ENCODE peak calls at places on chromosomes 4 and X, in four cellular contexts. I, D, V and C are unnamed samples.

GRCh38 chr4:6734165-6734786 is 18.3 kb downstream of the BLOC1S4 start:
- DNase-seq in I (no peak), D (no peak), V (no peak), C (no peak)

GRCh38 chrX:153829799-153830631 is at the start of gene PDZD4:
- DNase-seq in I (no peak), D (no peak), V (no peak), C (no peak)

GRCh38 chr4:184815046-184815877 is 10.5 kb downstream of the ACSL1 start:
- DNase-seq in I (no peak), D (no peak), V (peak; percentile 84), C (no peak)

GRCh38 chrX:5730561-5730960 is 498.1 kb downstream of the NLGN4X start:
- DNase-seq in I (no peak), D (no peak), V (no peak), C (no peak)

GRCh38 chr4:146023334-146023967 is 84.8 kb upstream of the ZNF827 start:
- DNase-seq in I (no peak), D (no peak), V (no peak), C (no peak)

GRCh38 chr4:144787365-144788263 is 141.7 kb downstream of the HHIP start:
- DNase-seq in I (peak; percentile 5), D (no peak), V (no peak), C (no peak)

GRCh38 chr4:7390366-7390765 is 44.4 kb downstream of the PSAPL1 start:
- DNase-seq in I (no peak), D (no peak), V (no peak), C (no peak)

GRCh38 chr4:107619731-107620130 is 100.3 kb downstream of the PAPSS1 start:
- DNase-seq in I (no peak), D (no peak), V (no peak), C (no peak)

GRCh38 chrX:41922694-41923171 is 621 bp downstream of the CASK start:
- DNase-seq in I (no peak), D (no peak), V (peak; percentile 44), C (no peak)

GRCh38 chr4:128635939-128636551 is 173.5 kb upstream of the JADE1 start:
- DNase-seq in I (no peak), D (no peak), V (no peak), C (no peak)

GRCh38 chr4:151674804-151675290 is 86.0 kb downstream of the GATB start:
- DNase-seq in I (peak; percentile 33), D (no peak), V (peak; percentile 60), C (peak; percentile 12)